ENCODE peak calls at places on chromosome 7, in six cellular contexts. One of them, this sample, is unnamed.

GRCh38 chr7:72751978-72752377 is 76.0 kb downstream of the TYW1B start:
- DNase-seq in fibroblast of lung: no peak
- DNase-seq in IMR-90: no peak
- DNase-seq in H9: peak; percentile 44
- DNase-seq in MM.1S: no peak
- DNase-seq in K562: peak; percentile 29
- DNase-seq in this sample: no peak

GRCh38 chr7:128174391-128174790 is 66.7 kb upstream of the LEP start:
- DNase-seq in fibroblast of lung: no peak
- DNase-seq in IMR-90: no peak
- DNase-seq in H9: peak; percentile 20
- DNase-seq in MM.1S: no peak
- DNase-seq in K562: no peak
- DNase-seq in this sample: no peak

GRCh38 chr7:26321440-26321839 is 29.8 kb downstream of the SNX10 start:
- DNase-seq in fibroblast of lung: peak; percentile 15
- DNase-seq in IMR-90: no peak
- DNase-seq in H9: no peak
- DNase-seq in MM.1S: no peak
- DNase-seq in K562: no peak
- DNase-seq in this sample: peak; percentile 52

GRCh38 chr7:112853429-112853828 is 63.2 kb upstream of the TMEM168 start:
- DNase-seq in fibroblast of lung: no peak
- DNase-seq in IMR-90: no peak
- DNase-seq in H9: no peak
- DNase-seq in MM.1S: no peak
- DNase-seq in K562: no peak
- DNase-seq in this sample: no peak

GRCh38 chr7:154759989-154760388 is 242.9 kb downstream of the PAXIP1 start:
- DNase-seq in fibroblast of lung: no peak
- DNase-seq in IMR-90: no peak
- DNase-seq in H9: no peak
- DNase-seq in MM.1S: no peak
- DNase-seq in K562: no peak
- DNase-seq in this sample: no peak

GRCh38 chr7:12111461-12112405 is 99.4 kb upstream of the TMEM106B start:
- DNase-seq in fibroblast of lung: peak; percentile 82
- DNase-seq in IMR-90: no peak
- DNase-seq in H9: peak; percentile 75
- DNase-seq in MM.1S: peak; percentile 26
- DNase-seq in K562: no peak
- DNase-seq in this sample: no peak

GRCh38 chr7:70446448-70447143 is 685.3 kb upstream of the GALNT17 start:
- DNase-seq in fibroblast of lung: no peak
- DNase-seq in IMR-90: no peak
- DNase-seq in H9: no peak
- DNase-seq in MM.1S: no peak
- DNase-seq in K562: no peak
- DNase-seq in this sample: no peak

GRCh38 chr7:44449531-44449930 is 40.9 kb downstream of the NUDCD3 start:
- DNase-seq in fibroblast of lung: peak; percentile 19
- DNase-seq in IMR-90: peak; percentile 70
- DNase-seq in H9: no peak
- DNase-seq in MM.1S: no peak
- DNase-seq in K562: no peak
- DNase-seq in this sample: no peak

GRCh38 chr7:2566348-2566889 is 7.6 kb downstream of the IQCE start:
- DNase-seq in fibroblast of lung: no peak
- DNase-seq in IMR-90: no peak
- DNase-seq in H9: no peak
- DNase-seq in MM.1S: no peak
- DNase-seq in K562: no peak
- DNase-seq in this sample: no peak

GRCh38 chr7:129367700-129368388 is 66.4 kb upstream of the STRIP2 start:
- DNase-seq in fibroblast of lung: peak; percentile 50
- DNase-seq in IMR-90: peak; percentile 72
- DNase-seq in H9: peak; percentile 83
- DNase-seq in MM.1S: peak; percentile 89
- DNase-seq in K562: peak; percentile 91
- DNase-seq in this sample: peak; percentile 86

GRCh38 chr7:22726849-22727792 is at the start of gene IL6:
- DNase-seq in fibroblast of lung: peak; percentile 95
- DNase-seq in IMR-90: peak; percentile 97
- DNase-seq in H9: peak; percentile 78
- DNase-seq in MM.1S: no peak
- DNase-seq in K562: peak; percentile 90
- DNase-seq in this sample: peak; percentile 92

GRCh38 chr7:130878785-130879184 is 144.8 kb upstream of the KLF14 start:
- DNase-seq in fibroblast of lung: peak; percentile 68
- DNase-seq in IMR-90: peak; percentile 52
- DNase-seq in H9: no peak
- DNase-seq in MM.1S: no peak
- DNase-seq in K562: no peak
- DNase-seq in this sample: no peak

GRCh38 chr7:47194516-47194915 is 387.4 kb downstream of the TNS3 start:
- DNase-seq in fibroblast of lung: no peak
- DNase-seq in IMR-90: no peak
- DNase-seq in H9: no peak
- DNase-seq in MM.1S: no peak
- DNase-seq in K562: no peak
- DNase-seq in this sample: no peak

GRCh38 chr7:84092207-84092606 is 102.4 kb downstream of the SEMA3A start:
- DNase-seq in fibroblast of lung: no peak
- DNase-seq in IMR-90: peak; percentile 40
- DNase-seq in H9: no peak
- DNase-seq in MM.1S: no peak
- DNase-seq in K562: no peak
- DNase-seq in this sample: peak; percentile 35

GRCh38 chr7:69147631-69148030 is 450.6 kb upstream of the AUTS2 start:
- DNase-seq in fibroblast of lung: no peak
- DNase-seq in IMR-90: no peak
- DNase-seq in H9: no peak
- DNase-seq in MM.1S: no peak
- DNase-seq in K562: no peak
- DNase-seq in this sample: no peak

GRCh38 chr7:80335473-80336232 is 176.2 kb downstream of the GNAT3 start:
- DNase-seq in fibroblast of lung: no peak
- DNase-seq in IMR-90: peak; percentile 84
- DNase-seq in H9: no peak
- DNase-seq in MM.1S: no peak
- DNase-seq in K562: no peak
- DNase-seq in this sample: no peak

DNA sequence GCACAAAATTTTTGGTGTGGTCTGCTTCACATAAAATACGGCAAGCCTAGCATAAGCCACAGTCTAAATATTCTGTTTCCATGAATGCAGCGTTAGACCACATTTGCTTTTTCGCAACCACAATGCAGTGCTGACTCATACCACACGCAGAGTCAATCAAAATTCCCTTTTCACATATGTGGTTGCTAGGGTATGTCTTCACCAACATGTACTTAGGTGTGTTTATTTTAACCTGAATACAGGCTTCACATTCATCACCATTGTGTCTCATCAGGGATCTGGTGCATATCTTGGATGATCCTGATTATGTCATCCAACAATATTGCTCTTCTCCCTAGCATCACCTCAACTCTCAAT is 90.9 kb downstream of the CHN2 start:
- DNase-seq in fibroblast of lung: peak; percentile 97
- DNase-seq in IMR-90: peak; percentile 37
- DNase-seq in H9: no peak
- DNase-seq in MM.1S: no peak
- DNase-seq in K562: no peak
- DNase-seq in this sample: peak; percentile 97
- H4K20me1 ChIP-seq in fibroblast of lung: no peaks in the 10 kb centered on the region
- H4K20me1 ChIP-seq in IMR-90: no peaks in the 10 kb centered on the region
- H4K20me1 ChIP-seq in H9: no peaks in the 10 kb centered on the region
- H4K20me1 ChIP-seq in MM.1S: no peaks in the 10 kb centered on the region
- H4K20me1 ChIP-seq in K562: no peaks in the 10 kb centered on the region
- H4K20me1 ChIP-seq in this sample: no peaks in the 10 kb centered on the region

GRCh38 chr7:35261041-35261440 is 7.1 kb upstream of the TBX20 start:
- DNase-seq in fibroblast of lung: no peak
- DNase-seq in IMR-90: no peak
- DNase-seq in H9: peak; percentile 79
- DNase-seq in MM.1S: no peak
- DNase-seq in K562: no peak
- DNase-seq in this sample: no peak

GRCh38 chr7:35258125-35258890 is 4.4 kb upstream of the TBX20 start:
- DNase-seq in fibroblast of lung: no peak
- DNase-seq in IMR-90: no peak
- DNase-seq in H9: no peak
- DNase-seq in MM.1S: no peak
- DNase-seq in K562: no peak
- DNase-seq in this sample: no peak

GRCh38 chr7:35260254-35260653 is 6.4 kb upstream of the TBX20 start:
- DNase-seq in fibroblast of lung: no peak
- DNase-seq in IMR-90: no peak
- DNase-seq in H9: no peak
- DNase-seq in MM.1S: no peak
- DNase-seq in K562: no peak
- DNase-seq in this sample: no peak

GRCh38 chr7:35258891-35259537 is 5.1 kb upstream of the TBX20 start:
- DNase-seq in fibroblast of lung: no peak
- DNase-seq in IMR-90: no peak
- DNase-seq in H9: no peak
- DNase-seq in MM.1S: no peak
- DNase-seq in K562: no peak
- DNase-seq in this sample: no peak

GRCh38 chr7:35259555-35259954 is 5.7 kb upstream of the TBX20 start:
- DNase-seq in fibroblast of lung: no peak
- DNase-seq in IMR-90: no peak
- DNase-seq in H9: no peak
- DNase-seq in MM.1S: no peak
- DNase-seq in K562: no peak
- DNase-seq in this sample: no peak
- H4K20me1 ChIP-seq in fibroblast of lung: no peaks in the 10 kb centered on the region
- H4K20me1 ChIP-seq in IMR-90: no peaks in the 10 kb centered on the region
- H4K20me1 ChIP-seq in H9: no peaks in the 10 kb centered on the region
- H4K20me1 ChIP-seq in MM.1S: no peaks in the 10 kb centered on the region
- H4K20me1 ChIP-seq in K562: no peaks in the 10 kb centered on the region
- H4K20me1 ChIP-seq in this sample: no peaks in the 10 kb centered on the region

DNA sequence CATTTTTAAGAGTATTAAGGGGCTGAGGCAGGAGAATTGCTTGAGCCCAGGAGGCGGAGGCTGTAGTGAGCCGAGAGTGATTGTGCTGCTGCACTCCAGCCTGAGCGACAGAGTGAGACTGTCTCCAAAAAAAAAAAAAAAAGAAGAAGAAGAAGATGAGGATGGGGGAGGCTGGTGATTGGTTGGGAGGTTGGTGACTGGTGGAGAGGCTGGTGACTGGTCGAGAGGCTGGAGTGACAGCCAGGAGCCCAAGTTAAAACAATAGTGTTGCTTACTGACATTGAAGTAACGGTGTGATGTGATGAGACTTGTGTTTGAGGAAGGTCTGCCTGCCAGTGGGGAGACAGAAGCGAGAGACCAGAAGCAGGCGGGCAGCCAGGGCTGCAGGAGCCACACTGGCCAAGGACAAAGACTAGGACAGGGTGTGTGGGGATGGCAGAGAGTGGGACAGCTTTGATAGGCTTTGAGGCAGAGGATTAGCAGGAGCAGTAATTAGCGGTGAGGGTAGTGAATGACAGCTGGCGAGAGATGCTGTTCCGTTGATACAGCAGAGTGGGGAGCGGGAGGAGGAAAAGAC is 4.9 kb downstream of the SRRT start:
- DNase-seq in fibroblast of lung: no peak
- DNase-seq in IMR-90: no peak
- DNase-seq in H9: no peak
- DNase-seq in MM.1S: no peak
- DNase-seq in K562: no peak
- DNase-seq in this sample: no peak
- H4K20me1 ChIP-seq in fibroblast of lung: no peaks in the 10 kb centered on the region
- H4K20me1 ChIP-seq in IMR-90: peaks cover 56% of the 10 kb centered on the region
- H4K20me1 ChIP-seq in H9: no peaks in the 10 kb centered on the region
- H4K20me1 ChIP-seq in MM.1S: no peaks in the 10 kb centered on the region
- H4K20me1 ChIP-seq in K562: peaks cover 18% of the 10 kb centered on the region
- H4K20me1 ChIP-seq in this sample: peaks cover 47% of the 10 kb centered on the region

GRCh38 chr7:35818513-35818912 is 17.7 kb downstream of the SEPTIN7 start:
- DNase-seq in fibroblast of lung: no peak
- DNase-seq in IMR-90: no peak
- DNase-seq in H9: no peak
- DNase-seq in MM.1S: no peak
- DNase-seq in K562: no peak
- DNase-seq in this sample: no peak

GRCh38 chr7:35817930-35818329 is 17.1 kb downstream of the SEPTIN7 start:
- DNase-seq in fibroblast of lung: no peak
- DNase-seq in IMR-90: no peak
- DNase-seq in H9: no peak
- DNase-seq in MM.1S: no peak
- DNase-seq in K562: no peak
- DNase-seq in this sample: no peak

GRCh38 chr7:35819310-35819709 is 18.5 kb downstream of the SEPTIN7 start:
- DNase-seq in fibroblast of lung: no peak
- DNase-seq in IMR-90: no peak
- DNase-seq in H9: no peak
- DNase-seq in MM.1S: no peak
- DNase-seq in K562: no peak
- DNase-seq in this sample: no peak

GRCh38 chr7:35820858-35821257 is 20.0 kb downstream of the SEPTIN7 start:
- DNase-seq in fibroblast of lung: no peak
- DNase-seq in IMR-90: no peak
- DNase-seq in H9: no peak
- DNase-seq in MM.1S: no peak
- DNase-seq in K562: no peak
- DNase-seq in this sample: no peak

DNA sequence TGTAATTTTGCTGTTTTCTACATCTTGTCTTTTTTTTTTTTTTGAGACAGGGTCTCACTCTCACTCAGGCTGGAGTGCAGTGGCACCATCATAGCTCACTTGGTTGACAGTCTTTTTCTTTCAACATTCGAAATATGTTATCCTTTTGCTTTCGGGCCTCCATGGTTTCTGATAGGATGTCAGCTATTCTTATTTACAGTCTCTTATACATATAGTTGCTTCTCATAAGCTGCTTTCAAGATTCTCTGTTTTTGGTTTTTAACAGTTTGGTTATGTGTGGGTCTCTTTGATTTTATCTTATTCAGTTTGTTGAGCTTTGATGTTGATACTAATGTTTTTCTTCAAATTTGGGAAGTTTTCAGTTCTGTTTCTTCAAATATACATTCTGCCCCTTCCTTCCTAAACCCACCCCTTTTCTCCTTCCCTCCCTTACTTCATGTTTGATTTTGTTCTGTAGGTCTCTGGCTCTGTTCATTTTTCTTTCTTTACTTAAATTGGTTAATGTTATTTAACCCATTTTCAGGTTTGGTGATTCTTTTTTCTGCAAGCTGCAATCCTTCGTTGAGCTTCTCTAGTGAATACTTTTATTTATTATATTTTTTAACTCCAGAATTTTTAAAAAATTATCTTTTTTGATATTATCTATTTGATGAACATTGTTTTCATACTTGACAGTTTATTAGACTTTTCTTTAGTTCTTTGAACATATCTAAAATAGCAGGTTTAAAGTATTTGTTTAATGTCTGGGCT is 19.3 kb downstream of the SEPTIN7 start:
- DNase-seq in fibroblast of lung: no peak
- DNase-seq in IMR-90: no peak
- DNase-seq in H9: no peak
- DNase-seq in MM.1S: no peak
- DNase-seq in K562: no peak
- DNase-seq in this sample: no peak
- H4K20me1 ChIP-seq in fibroblast of lung: peaks cover 7% of the 10 kb centered on the region
- H4K20me1 ChIP-seq in IMR-90: peaks cover 89% of the 10 kb centered on the region
- H4K20me1 ChIP-seq in H9: no peaks in the 10 kb centered on the region
- H4K20me1 ChIP-seq in MM.1S: peaks cover 77% of the 10 kb centered on the region
- H4K20me1 ChIP-seq in K562: no peaks in the 10 kb centered on the region
- H4K20me1 ChIP-seq in this sample: peaks cover 19% of the 10 kb centered on the region

GRCh38 chr7:16051561-16052280 is 365.2 kb upstream of the MEOX2 start:
- DNase-seq in fibroblast of lung: peak; percentile 71
- DNase-seq in IMR-90: peak; percentile 45
- DNase-seq in H9: no peak
- DNase-seq in MM.1S: no peak
- DNase-seq in K562: no peak
- DNase-seq in this sample: no peak
- H4K20me1 ChIP-seq in fibroblast of lung: no peaks in the 10 kb centered on the region
- H4K20me1 ChIP-seq in IMR-90: no peaks in the 10 kb centered on the region
- H4K20me1 ChIP-seq in H9: no peaks in the 10 kb centered on the region
- H4K20me1 ChIP-seq in MM.1S: no peaks in the 10 kb centered on the region
- H4K20me1 ChIP-seq in K562: no peaks in the 10 kb centered on the region
- H4K20me1 ChIP-seq in this sample: no peaks in the 10 kb centered on the region

This sample was measured in PC-3.